ENCODE peak calls at places on chromosome 14, in four cellular contexts. One of them, this sample, is unnamed.

GRCh38 chr14:35333797-35334743 is 41.9 kb downstream of the PSMA6 start:
- DNase-seq in GM23338: no peak
- DNase-seq in HCT116: no peak
- DNase-seq in GM23248: no peak
- DNase-seq in this sample: no peak

GRCh38 chr14:98069712-98070133 is 1202.3 kb downstream of the BCL11B start:
- DNase-seq in GM23338: peak; percentile 60
- DNase-seq in HCT116: no peak
- DNase-seq in GM23248: peak; percentile 0
- DNase-seq in this sample: peak; percentile 42

GRCh38 chr14:90721619-90722305 is 94.5 kb downstream of the TTC7B start:
- DNase-seq in GM23338: no peak
- DNase-seq in HCT116: peak; percentile 69
- DNase-seq in GM23248: peak; percentile 17
- DNase-seq in this sample: no peak

GRCh38 chr14:91116913-91117588 is 3.2 kb downstream of the DGLUCY start:
- DNase-seq in GM23338: no peak
- DNase-seq in HCT116: no peak
- DNase-seq in GM23248: no peak
- DNase-seq in this sample: no peak

GRCh38 chr14:30906752-30907658 is 32.6 kb downstream of the COCH start:
- DNase-seq in GM23338: no peak
- DNase-seq in HCT116: peak; percentile 12
- DNase-seq in GM23248: peak; percentile 37
- DNase-seq in this sample: no peak

GRCh38 chr14:69643430-69644200 is 32.2 kb downstream of the SUSD6 start:
- DNase-seq in GM23338: no peak
- DNase-seq in HCT116: peak; percentile 75
- DNase-seq in GM23248: peak; percentile 54
- DNase-seq in this sample: no peak

GRCh38 chr14:98724734-98725133 is 547.3 kb downstream of the BCL11B start:
- DNase-seq in GM23338: peak; percentile 17
- DNase-seq in HCT116: no peak
- DNase-seq in GM23248: no peak
- DNase-seq in this sample: peak; percentile 13

GRCh38 chr14:67623114-67623513 is 3.4 kb downstream of the ARG2 start:
- DNase-seq in GM23338: peak; percentile 42
- DNase-seq in HCT116: no peak
- DNase-seq in GM23248: peak; percentile 57
- DNase-seq in this sample: no peak

GRCh38 chr14:27623782-27624181 is 1025.9 kb upstream of the NOVA1 start:
- DNase-seq in GM23338: no peak
- DNase-seq in HCT116: no peak
- DNase-seq in GM23248: no peak
- DNase-seq in this sample: no peak

GRCh38 chr14:87686736-87687135 is 306.2 kb downstream of the GALC start:
- DNase-seq in GM23338: no peak
- DNase-seq in HCT116: no peak
- DNase-seq in GM23248: no peak
- DNase-seq in this sample: no peak

GRCh38 chr14:87241018-87241779 is 751.8 kb downstream of the GALC start:
- DNase-seq in GM23338: no peak
- DNase-seq in HCT116: no peak
- DNase-seq in GM23248: no peak
- DNase-seq in this sample: no peak

GRCh38 chr14:36507847-36508417 is 12.1 kb downstream of the NKX2-1 start:
- DNase-seq in GM23338: peak; percentile 46
- DNase-seq in HCT116: no peak
- DNase-seq in GM23248: no peak
- DNase-seq in this sample: no peak

GRCh38 chr14:102527255-102528232 is 18.0 kb upstream of the ANKRD9 start:
- DNase-seq in GM23338: no peak
- DNase-seq in HCT116: peak; percentile 63
- DNase-seq in GM23248: peak; percentile 50
- DNase-seq in this sample: no peak

GRCh38 chr14:102537981-102538597 is 28.5 kb upstream of the ANKRD9 start:
- DNase-seq in GM23338: no peak
- DNase-seq in HCT116: no peak
- DNase-seq in GM23248: no peak
- DNase-seq in this sample: no peak

GRCh38 chr14:102528441-102529170 is 19.0 kb upstream of the ANKRD9 start:
- DNase-seq in GM23338: no peak
- DNase-seq in HCT116: no peak
- DNase-seq in GM23248: no peak
- DNase-seq in this sample: no peak

GRCh38 chr14:102530828-102531478 is 21.4 kb upstream of the ANKRD9 start:
- DNase-seq in GM23338: no peak
- DNase-seq in HCT116: no peak
- DNase-seq in GM23248: no peak
- DNase-seq in this sample: no peak

GRCh38 chr14:102532204-102532658 is 22.7 kb upstream of the ANKRD9 start:
- DNase-seq in GM23338: no peak
- DNase-seq in HCT116: no peak
- DNase-seq in GM23248: peak; percentile 34
- DNase-seq in this sample: no peak
- H2AFZ ChIP-seq in GM23338: no peak overlapping the region
- H2AFZ ChIP-seq in HCT116: peak overlapping the region; percentile 34
- H2AFZ ChIP-seq in GM23248: no peak overlapping the region
- H2AFZ ChIP-seq in this sample: no peak overlapping the region

GRCh38 chr14:28756896-28757570 is 9.6 kb upstream of the FOXG1 start:
- DNase-seq in GM23338: peak; percentile 81
- DNase-seq in HCT116: no peak
- DNase-seq in GM23248: peak; percentile 77
- DNase-seq in this sample: peak; percentile 80

GRCh38 chr14:28759056-28759657 is 7.4 kb upstream of the FOXG1 start:
- DNase-seq in GM23338: no peak
- DNase-seq in HCT116: no peak
- DNase-seq in GM23248: peak; percentile 32
- DNase-seq in this sample: peak; percentile 65

GRCh38 chr14:28757790-28758189 is 8.8 kb upstream of the FOXG1 start:
- DNase-seq in GM23338: no peak
- DNase-seq in HCT116: no peak
- DNase-seq in GM23248: no peak
- DNase-seq in this sample: no peak

GRCh38 chr14:28759658-28760313 is 6.8 kb upstream of the FOXG1 start:
- DNase-seq in GM23338: peak; percentile 67
- DNase-seq in HCT116: no peak
- DNase-seq in GM23248: no peak
- DNase-seq in this sample: peak; percentile 76

DNA sequence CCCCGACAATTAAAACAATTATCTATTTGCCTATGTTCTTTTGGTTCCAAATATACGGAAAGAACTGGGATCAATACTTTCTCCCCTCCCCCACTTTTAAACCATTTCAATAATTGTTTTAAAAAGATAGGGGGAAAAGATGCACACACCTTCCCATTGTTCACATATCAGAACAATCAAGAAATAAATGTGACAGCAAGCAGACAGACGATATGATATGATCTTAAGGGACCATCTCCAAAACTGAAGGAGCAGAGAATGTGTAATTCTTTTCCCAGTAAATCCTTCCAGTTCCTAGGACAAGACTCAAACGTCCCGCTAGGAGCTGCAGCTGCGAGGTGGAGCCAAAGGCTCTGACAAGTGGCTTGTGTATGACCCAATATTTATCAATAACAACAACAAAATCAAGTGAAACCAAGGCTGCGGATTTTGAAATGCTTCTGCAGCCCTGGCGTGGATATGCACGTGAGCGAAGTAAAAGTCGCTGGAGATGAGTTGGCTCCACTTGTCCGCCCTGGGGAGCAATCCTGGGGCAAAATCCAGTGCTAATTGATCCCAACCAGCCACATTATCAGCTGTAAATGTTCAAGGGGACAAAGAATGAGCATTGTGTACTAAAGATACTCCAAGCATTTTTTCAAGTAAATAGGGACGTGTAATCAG is 8.2 kb upstream of the FOXG1 start:
- DNase-seq in GM23338: no peak
- DNase-seq in HCT116: no peak
- DNase-seq in GM23248: no peak
- DNase-seq in this sample: peak; percentile 39
- TF ChIP-seq EZH2 in GM23338: no peak
- TF ChIP-seq EZH2 in HCT116: no peak
- TF ChIP-seq EZH2 in GM23248: peak; percentile 5
- TF ChIP-seq EZH2 in this sample: no peak

GRCh38 chr14:53019391-53019790 is 68.5 kb upstream of the FERMT2 start:
- DNase-seq in GM23338: no peak
- DNase-seq in HCT116: no peak
- DNase-seq in GM23248: peak; percentile 52
- DNase-seq in this sample: no peak

GRCh38 chr14:53027031-53027430 is 76.2 kb upstream of the FERMT2 start:
- DNase-seq in GM23338: no peak
- DNase-seq in HCT116: no peak
- DNase-seq in GM23248: no peak
- DNase-seq in this sample: no peak

GRCh38 chr14:53023325-53023724 is 72.5 kb upstream of the FERMT2 start:
- DNase-seq in GM23338: no peak
- DNase-seq in HCT116: no peak
- DNase-seq in GM23248: no peak
- DNase-seq in this sample: no peak

GRCh38 chr14:53020193-53020932 is 69.5 kb upstream of the FERMT2 start:
- DNase-seq in GM23338: peak; percentile 43
- DNase-seq in HCT116: no peak
- DNase-seq in GM23248: no peak
- DNase-seq in this sample: peak; percentile 27

GRCh38 chr14:53022593-53022992 is 71.7 kb upstream of the FERMT2 start:
- DNase-seq in GM23338: no peak
- DNase-seq in HCT116: no peak
- DNase-seq in GM23248: peak; percentile 69
- DNase-seq in this sample: no peak
- TF ChIP-seq EZH2phosphoT487 in GM23338: no peak
- TF ChIP-seq EZH2phosphoT487 in HCT116: no peak
- TF ChIP-seq EZH2phosphoT487 in GM23248: no peak
- TF ChIP-seq EZH2phosphoT487 in this sample: no peak

DNA sequence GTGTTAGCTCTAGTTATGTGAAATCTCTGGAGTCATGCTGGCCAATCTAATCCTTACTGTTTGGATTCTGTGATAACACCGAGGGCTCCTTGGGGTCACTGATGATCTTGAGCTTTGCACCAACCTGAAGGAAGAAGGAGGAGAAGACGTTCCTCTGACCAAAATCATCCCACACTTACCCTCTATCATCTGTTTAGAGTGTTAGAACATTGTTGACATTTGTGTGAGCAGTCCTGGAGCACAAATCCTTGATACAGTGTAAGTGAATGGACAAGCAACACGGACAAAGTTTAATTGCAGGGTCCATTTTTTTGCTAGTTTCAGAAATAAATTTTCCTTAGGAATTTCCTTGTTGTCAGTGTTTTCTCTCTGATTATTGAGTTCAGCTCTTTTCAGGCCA is 181.7 kb downstream of the AKAP6 start:
- DNase-seq in GM23338: no peak
- DNase-seq in HCT116: no peak
- DNase-seq in GM23248: no peak
- DNase-seq in this sample: no peak
- H2AFZ ChIP-seq in GM23338: no peak overlapping the region
- H2AFZ ChIP-seq in HCT116: no peak overlapping the region
- H2AFZ ChIP-seq in GM23248: peak overlapping the region; percentile 67
- H2AFZ ChIP-seq in this sample: no peak overlapping the region